ENCODE peak calls at places on chromosomes 3 and 15, in nine cellular contexts. S is DND-41, O is PC-3, T is endothelial cell of umbilical vein, U is heart right ventricle, B is fibroblast of lung, Q is stomach, P is heart left ventricle, N is neural progenitor cell. X is an unnamed sample.

GRCh38 chr3:55647086-55647485 is 160.0 kb upstream of the WNT5A start:
- DNase-seq in O (no peak), P (no peak), Q (no peak), B (peak; percentile 9), S (no peak), U (no peak), T (no peak), N (peak; percentile 63), X (no peak)

GRCh38 chr3:50278868-50279224 is at the start of gene LSMEM2:
- DNase-seq in S (no peak), Q (no peak), T (no peak), B (no peak), O (no peak), N (no peak), P (no peak), U (peak; percentile 73), X (no peak)

GRCh38 chr15:64634576-64635485 is 140.6 kb downstream of the RBPMS2 start:
- DNase-seq in B (no peak), P (no peak), U (peak; percentile 12), T (peak; percentile 79), S (peak; percentile 43), O (no peak), N (peak; percentile 78), Q (no peak), X (no peak)

GRCh38 chr3:15707779-15708178 is 90.0 kb downstream of the ANKRD28 start:
- DNase-seq in S (no peak), Q (no peak), B (no peak), U (no peak), P (no peak), N (no peak), T (no peak), O (no peak), X (no peak)

GRCh38 chr3:197206913-197207312 is 91.5 kb downstream of the DLG1 start:
- DNase-seq in U (no peak), P (no peak), B (no peak), O (no peak), S (no peak), T (no peak), N (no peak), Q (no peak), X (no peak)

GRCh38 chr3:175857666-175858270 is 998.6 kb downstream of the NAALADL2 start:
- DNase-seq in S (no peak), B (no peak), N (no peak), Q (no peak), U (no peak), O (no peak), T (no peak), P (no peak), X (no peak)

GRCh38 chr3:3783675-3784074 is 15.6 kb upstream of the LRRN1 start:
- DNase-seq in P (no peak), Q (no peak), B (no peak), S (no peak), T (no peak), N (no peak), U (no peak), O (no peak), X (no peak)

GRCh38 chr3:45272828-45273470 is 46.9 kb upstream of the TMEM158 start:
- DNase-seq in U (no peak), T (no peak), N (no peak), O (peak; percentile 67), S (no peak), B (no peak), Q (no peak), P (no peak), X (no peak)

GRCh38 chr3:129346690-129347440 is 68.2 kb downstream of the HMCES start:
- DNase-seq in T (no peak), Q (no peak), P (peak; percentile 50), S (peak; percentile 16), U (no peak), O (no peak), B (peak; percentile 10), N (no peak), X (no peak)

GRCh38 chr3:99789322-99789721 is 28.3 kb upstream of the CMSS1 start:
- DNase-seq in T (peak; percentile 68), O (peak; percentile 84), P (no peak), Q (no peak), N (peak; percentile 57), B (peak; percentile 81), S (peak; percentile 18), U (peak; percentile 30), X (peak; percentile 30)

GRCh38 chr15:41773729-41774061 is 589 bp upstream of the MAPKBP1 start:
- DNase-seq in T (no peak), P (no peak), Q (no peak), U (no peak), B (no peak), S (no peak), N (peak; percentile 7), O (no peak), X (no peak)

GRCh38 chr3:138249636-138250035 is 62.5 kb downstream of the ARMC8 start:
- DNase-seq in N (no peak), B (no peak), Q (no peak), P (no peak), S (no peak), T (no peak), O (no peak), U (no peak), X (no peak)

GRCh38 chr3:27464646-27465045 is 19.5 kb downstream of the SLC4A7 start:
- DNase-seq in O (no peak), T (no peak), S (no peak), Q (no peak), N (no peak), B (no peak), P (no peak), U (no peak), X (no peak)

GRCh38 chr15:95175914-95176658 is 944.7 kb downstream of the MCTP2 start:
- DNase-seq in S (no peak), P (no peak), U (no peak), B (peak; percentile 90), N (no peak), O (no peak), Q (no peak), T (peak; percentile 94), X (peak; percentile 63)

GRCh38 chr15:63043391-63044076 is 987 bp downstream of the TPM1 start:
- DNase-seq in P (peak; percentile 77), N (peak; percentile 40), O (no peak), T (peak; percentile 48), Q (no peak), S (no peak), U (no peak), B (no peak), X (no peak)

GRCh38 chr15:34126522-34126921 is 24.6 kb downstream of the PGBD4 start:
- DNase-seq in Q (no peak), T (no peak), N (peak; percentile 7), P (no peak), S (no peak), B (no peak), U (no peak), O (no peak), X (no peak)

GRCh38 chr15:76994001-76994400 is 925 bp upstream of the PSTPIP1 start:
- DNase-seq in U (no peak), P (no peak), T (no peak), O (peak; percentile 45), B (no peak), S (no peak), Q (peak; percentile 44), N (no peak), X (no peak)

GRCh38 chr3:43773273-43774104 is 82.8 kb downstream of the ABHD5 start:
- DNase-seq in Q (peak; percentile 38), S (no peak), O (no peak), N (peak; percentile 19), U (peak; percentile 37), P (peak; percentile 70), T (no peak), B (no peak), X (no peak)

GRCh38 chr15:65525622-65526021 is 4.6 kb upstream of the HACD3 start:
- DNase-seq in U (peak; percentile 74), S (no peak), O (peak; percentile 64), T (peak; percentile 59), P (no peak), Q (no peak), B (no peak), N (no peak), X (peak; percentile 26)

GRCh38 chr3:77414881-77415280 is 375.0 kb downstream of the ROBO2 start:
- DNase-seq in N (no peak), O (no peak), B (no peak), Q (no peak), S (no peak), P (no peak), U (no peak), T (no peak), X (no peak)

GRCh38 chr3:52030725-52031330 is 25.5 kb downstream of the DUSP7 start:
- DNase-seq in P (no peak), O (no peak), Q (no peak), U (no peak), N (no peak), T (no peak), B (no peak), S (no peak), X (peak; percentile 60)

GRCh38 chr15:60528530-60528929 is 49.6 kb upstream of the ICE2 start:
- DNase-seq in Q (no peak), N (no peak), O (peak; percentile 27), P (no peak), S (no peak), U (no peak), B (no peak), T (peak; percentile 34), X (no peak)

GRCh38 chr15:77840962-77841361 is 208.2 kb upstream of the LINGO1 start:
- DNase-seq in P (peak; percentile 12), S (no peak), O (peak; percentile 88), T (no peak), B (peak; percentile 56), U (no peak), Q (no peak), N (no peak), X (peak; percentile 82)

GRCh38 chr15:58475573-58476524 is 44.1 kb downstream of the LIPC start:
- DNase-seq in N (peak; percentile 86), B (peak; percentile 40), S (peak; percentile 64), P (no peak), U (no peak), T (peak; percentile 91), O (no peak), Q (no peak), X (peak; percentile 28)
- H3K4me1 ChIP-seq in N (peaks cover 34% of the 10 kb centered on the region), B (peaks cover 11% of the 10 kb centered on the region), S (peaks cover 73% of the 10 kb centered on the region), P (peaks cover 39% of the 10 kb centered on the region), U (peaks cover 37% of the 10 kb centered on the region), T (peaks cover 30% of the 10 kb centered on the region), O (peaks cover 18% of the 10 kb centered on the region), Q (peaks cover 6% of the 10 kb centered on the region), X (peaks cover 21% of the 10 kb centered on the region)

GRCh38 chr3:62041681-62042080 is 331.7 kb downstream of the FEZF2 start:
- DNase-seq in U (no peak), N (no peak), P (no peak), Q (no peak), S (no peak), T (no peak), B (no peak), O (no peak), X (no peak)
- H3K27ac ChIP-seq in U (no peak overlapping the region), N (no peak overlapping the region), P (no peak overlapping the region), Q (no peak overlapping the region), S (no peak overlapping the region), T (no peak overlapping the region), B (no peak overlapping the region), O (no peak overlapping the region), X (no peak overlapping the region)

GRCh38 chr3:25587094-25587493 is 77.6 kb downstream of the TOP2B start:
- DNase-seq in U (no peak), T (no peak), S (no peak), Q (no peak), B (no peak), P (no peak), N (no peak), O (no peak), X (peak; percentile 47)
- TF ChIP-seq CTCF in U (no peak), T (no peak), S (no peak), Q (no peak), B (no peak), P (no peak), N (no peak), O (no peak), X (no peak)

GRCh38 chr3:64218746-64219145 is 6.5 kb downstream of the PRICKLE2 start:
- DNase-seq in B (no peak), P (no peak), N (no peak), O (no peak), Q (no peak), T (no peak), U (no peak), S (no peak), X (no peak)
- H3K4me1 ChIP-seq in B (peaks cover 44% of the 10 kb centered on the region), P (peaks cover 87% of the 10 kb centered on the region), N (peaks cover 75% of the 10 kb centered on the region), O (no peaks in the 10 kb centered on the region), Q (peaks cover 26% of the 10 kb centered on the region), T (peaks cover 29% of the 10 kb centered on the region), U (peaks cover 95% of the 10 kb centered on the region), S (no peaks in the 10 kb centered on the region), X (peaks cover 23% of the 10 kb centered on the region)